ENCODE peak calls at places on chromosome 12, in five cellular contexts. B, S, Q, Y and G are unnamed samples.

GRCh38 chr12:85835810-85836715 is at the start of gene RASSF9:
- DNase-seq in S (no peak), Y (no peak), Q (peak; percentile 70), B (no peak), G (no peak)

GRCh38 chr12:34606749-34607519 is 584.6 kb downstream of the ALG10 start:
- DNase-seq in S (peak; percentile 0), Y (peak; percentile 39), Q (peak; percentile 32), B (peak; percentile 40), G (no peak)

GRCh38 chr12:57090924-57091632 is 2.2 kb downstream of the NAB2 start:
- DNase-seq in B (no peak), S (peak; percentile 15), Q (no peak), Y (no peak), G (peak; percentile 51)

GRCh38 chr12:31105668-31106067 is 32.0 kb downstream of the DDX11 start:
- DNase-seq in B (no peak), S (no peak), Y (no peak), Q (peak; percentile 49), G (no peak)

GRCh38 chr12:18899162-18899561 is 161.2 kb downstream of the CAPZA3 start:
- DNase-seq in B (no peak), Y (no peak), Q (no peak), S (no peak), G (no peak)

GRCh38 chr12:64088431-64089349 is 133.4 kb downstream of the KICS2 start:
- DNase-seq in B (no peak), Y (no peak), S (peak; percentile 37), Q (peak; percentile 88), G (peak; percentile 67)

GRCh38 chr12:65824314-65824563 is at the start of gene HMGA2:
- DNase-seq in Y (peak; percentile 70), S (no peak), B (no peak), Q (no peak), G (no peak)

GRCh38 chr12:33432992-33433391 is 6.6 kb downstream of the SYT10 start:
- DNase-seq in B (no peak), S (no peak), Y (no peak), Q (no peak), G (no peak)

GRCh38 chr12:69469854-69470188 is 367 bp upstream of the FRS2 start:
- DNase-seq in Q (no peak), Y (no peak), B (no peak), S (no peak), G (no peak)

GRCh38 chr12:93402333-93403311 is 24.9 kb downstream of the NUDT4 start:
- DNase-seq in Y (no peak), S (no peak), B (no peak), Q (no peak), G (no peak)

GRCh38 chr12:82688619-82689018 is 1.9 kb downstream of the TMTC2 start:
- DNase-seq in B (no peak), Y (no peak), Q (no peak), S (no peak), G (no peak)

GRCh38 chr12:56839489-56840442 is 76.6 kb downstream of the HSD17B6 start:
- DNase-seq in S (peak; percentile 23), Y (no peak), B (no peak), Q (no peak), G (peak; percentile 50)

GRCh38 chr12:1916396-1917171 is 1.9 kb downstream of the CACNA2D4 start:
- DNase-seq in S (peak; percentile 78), Y (no peak), Q (peak; percentile 63), B (peak; percentile 38), G (peak; percentile 73)

GRCh38 chr12:117875652-117876491 is 92.9 kb downstream of the KSR2 start:
- DNase-seq in S (peak; percentile 33), B (peak; percentile 49), Q (no peak), Y (no peak), G (peak; percentile 71)

GRCh38 chr12:106871477-106871876 is 84.2 kb upstream of the TMEM263 start:
- DNase-seq in S (no peak), Q (no peak), B (no peak), Y (no peak), G (no peak)

GRCh38 chr12:98863167-98863566 is 218.1 kb downstream of the APAF1 start:
- DNase-seq in Y (no peak), S (no peak), B (no peak), Q (no peak), G (no peak)

GRCh38 chr12:110266980-110267620 is 13.9 kb upstream of the ATP2A2 start:
- DNase-seq in B (no peak), Q (peak; percentile 64), Y (no peak), S (peak; percentile 53), G (peak; percentile 88)

GRCh38 chr12:6638305-6638704 is 2.5 kb upstream of the LPAR5 start:
- DNase-seq in Q (no peak), S (no peak), B (no peak), Y (no peak), G (no peak)

GRCh38 chr12:90801776-90802175 is 153.2 kb downstream of the CCER1 start:
- DNase-seq in B (no peak), S (no peak), Q (no peak), Y (no peak), G (no peak)

GRCh38 chr12:92424338-92424737 is 278.5 kb upstream of the PLEKHG7 start:
- DNase-seq in Q (no peak), B (no peak), S (no peak), Y (no peak), G (no peak)

GRCh38 chr12:41476499-41476898 is 288.4 kb downstream of the PDZRN4 start:
- DNase-seq in S (no peak), B (no peak), Q (no peak), Y (no peak), G (no peak)

GRCh38 chr12:65568517-65568916 is 255.8 kb upstream of the HMGA2 start:
- DNase-seq in Q (no peak), S (no peak), B (no peak), Y (no peak), G (peak; percentile 80)

GRCh38 chr12:57127101-57127709 is 1.1 kb upstream of the LRP1 start:
- DNase-seq in S (peak; percentile 67), Q (peak; percentile 81), Y (peak; percentile 83), B (peak; percentile 57), G (peak; percentile 90)

GRCh38 chr12:7806863-7807487 is 17.8 kb downstream of the NANOG start:
- DNase-seq in Q (peak; percentile 68), Y (peak; percentile 82), S (peak; percentile 66), B (peak; percentile 60), G (peak; percentile 72)

DNA sequence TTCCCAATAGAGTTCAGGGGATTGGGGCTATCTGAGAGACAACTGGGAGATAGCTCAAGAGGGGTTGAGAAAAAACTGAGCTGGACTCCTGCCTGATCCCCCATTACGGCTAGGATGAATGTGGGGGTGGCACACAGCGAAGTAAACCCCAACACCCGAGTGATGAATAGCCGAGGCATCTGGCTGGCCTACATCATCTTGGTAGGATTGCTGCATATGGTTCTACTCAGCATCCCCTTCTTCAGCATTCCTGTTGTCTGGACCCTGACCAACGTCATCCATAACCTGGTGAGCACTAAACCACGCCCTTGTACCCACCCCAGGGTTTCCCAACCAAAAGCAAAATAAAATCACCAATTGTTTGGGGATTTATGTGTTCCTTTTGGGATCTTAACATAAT is 1.0 kb downstream of the ORMDL2 start:
- DNase-seq in S (no peak), Q (no peak), Y (no peak), B (no peak), G (no peak)
- H3K36me3 ChIP-seq in S (peaks cover 66% of the 10 kb centered on the region), Q (peaks cover 46% of the 10 kb centered on the region), Y (peaks cover 3% of the 10 kb centered on the region), B (peaks cover 31% of the 10 kb centered on the region), G (peaks cover 53% of the 10 kb centered on the region)

GRCh38 chr12:108440736-108441135 is 74.3 kb upstream of the FICD start:
- DNase-seq in B (no peak), Q (no peak), S (no peak), Y (no peak), G (no peak)

GRCh38 chr12:108442910-108443309 is 72.2 kb upstream of the FICD start:
- DNase-seq in Q (no peak), B (no peak), S (no peak), Y (no peak), G (no peak)

GRCh38 chr12:108441549-108441948 is 73.5 kb upstream of the FICD start:
- DNase-seq in S (no peak), B (no peak), Q (no peak), Y (no peak), G (no peak)

GRCh38 chr12:108438687-108439086 is 76.4 kb upstream of the FICD start:
- DNase-seq in S (no peak), B (no peak), Q (no peak), Y (no peak), G (no peak)

GRCh38 chr12:108442077-108442476 is 73.0 kb upstream of the FICD start:
- DNase-seq in Y (no peak), Q (no peak), S (no peak), B (no peak), G (peak; percentile 4)
- H3K27ac ChIP-seq in Y (no peak overlapping the region), Q (no peak overlapping the region), S (no peak overlapping the region), B (no peak overlapping the region), G (no peak overlapping the region)

GRCh38 chr12:112091563-112091962 is 17.0 kb downstream of the NAA25 start:
- DNase-seq in S (no peak), B (no peak), Y (no peak), Q (no peak), G (no peak)

GRCh38 chr12:112087055-112087850 is 21.3 kb downstream of the NAA25 start:
- DNase-seq in S (no peak), Y (no peak), B (no peak), Q (no peak), G (no peak)

DNA sequence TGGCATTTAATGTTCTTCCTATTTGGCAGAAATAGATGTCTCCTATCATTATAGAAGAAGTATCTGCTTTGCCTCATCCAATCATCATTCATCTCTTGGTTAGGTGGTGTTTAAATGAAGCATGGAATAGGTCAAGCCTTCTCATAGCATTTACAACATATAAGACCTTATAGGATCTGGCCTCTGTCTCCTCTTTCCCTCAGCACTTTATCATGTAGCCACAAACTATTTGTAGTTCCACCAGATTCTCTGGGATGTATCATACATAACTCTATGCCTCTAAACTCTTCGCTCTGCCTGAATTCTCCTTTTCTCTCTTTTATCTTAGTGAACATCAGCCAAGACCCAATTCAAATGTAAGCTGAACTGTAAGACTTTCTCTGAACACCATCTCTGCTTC is 20.7 kb downstream of the NAA25 start:
- DNase-seq in Y (no peak), S (no peak), Q (no peak), B (no peak), G (no peak)
- H3K36me3 ChIP-seq in Y (peaks cover 13% of the 10 kb centered on the region), S (peaks cover 65% of the 10 kb centered on the region), Q (peaks cover 65% of the 10 kb centered on the region), B (no peaks in the 10 kb centered on the region), G (peaks cover 65% of the 10 kb centered on the region)

GRCh38 chr12:122097641-122098364 is 19.2 kb downstream of the MLXIP start:
- DNase-seq in S (peak; percentile 66), B (no peak), Y (peak; percentile 77), Q (no peak), G (peak; percentile 38)

GRCh38 chr12:122100568-122100967 is 22.0 kb downstream of the MLXIP start:
- DNase-seq in B (no peak), S (no peak), Q (no peak), Y (no peak), G (no peak)

GRCh38 chr12:122099280-122099749 is 20.8 kb downstream of the MLXIP start:
- DNase-seq in S (no peak), Y (peak; percentile 55), Q (no peak), B (no peak), G (peak; percentile 76)

GRCh38 chr12:122102331-122102730 is 23.8 kb downstream of the MLXIP start:
- DNase-seq in Y (peak; percentile 22), B (no peak), Q (no peak), S (no peak), G (no peak)

DNA sequence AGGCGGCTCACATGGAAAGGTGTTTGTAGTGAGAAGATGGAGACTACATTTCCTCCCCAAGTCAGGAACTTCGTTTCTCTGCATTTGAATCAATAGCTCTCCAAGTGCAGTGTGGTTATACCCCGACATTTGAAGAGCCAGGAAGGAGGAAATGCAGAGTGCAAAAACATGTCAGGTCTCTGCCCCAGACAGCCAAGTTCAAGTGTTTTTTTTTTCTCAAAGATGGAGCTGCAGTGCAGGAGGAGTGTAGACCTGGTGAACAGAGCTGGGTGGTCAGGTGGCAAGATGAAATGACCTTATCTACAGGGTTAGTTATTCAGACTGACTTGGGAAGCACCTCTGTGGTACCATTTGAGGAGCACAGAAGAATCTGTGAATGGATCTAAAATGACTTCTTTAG is 21.3 kb downstream of the MLXIP start:
- DNase-seq in Y (no peak), B (no peak), Q (no peak), S (no peak), G (no peak)
- H3K27ac ChIP-seq in Y (peak overlapping the region; percentile 80), B (peak overlapping the region; percentile 48), Q (peak overlapping the region; percentile 96), S (no peak overlapping the region), G (peak overlapping the region; percentile 94)